ENCODE peak calls at places on chromosome 3, in six cellular contexts. One of them, this sample, is unnamed.

GRCh38 chr3:144763878-144764454 is 792.3 kb downstream of the DIPK2A start:
- DNase-seq in vagina: no peak
- DNase-seq in neural progenitor cell: no peak
- DNase-seq in thyroid gland: no peak
- DNase-seq in fibroblast of the aortic adventitia: no peak
- DNase-seq in adrenal gland: no peak
- DNase-seq in this sample: no peak

GRCh38 chr3:14532691-14533456 is 7.3 kb downstream of the GRIP2 start:
- DNase-seq in vagina: no peak
- DNase-seq in neural progenitor cell: peak; percentile 52
- DNase-seq in thyroid gland: no peak
- DNase-seq in fibroblast of the aortic adventitia: peak; percentile 10
- DNase-seq in adrenal gland: no peak
- DNase-seq in this sample: peak; percentile 71

GRCh38 chr3:56196700-56197099 is 271.6 kb downstream of the ERC2 start:
- DNase-seq in vagina: no peak
- DNase-seq in neural progenitor cell: no peak
- DNase-seq in thyroid gland: no peak
- DNase-seq in fibroblast of the aortic adventitia: no peak
- DNase-seq in adrenal gland: no peak
- DNase-seq in this sample: no peak

GRCh38 chr3:98449606-98450193 is 13.3 kb upstream of the OR5K1 start:
- DNase-seq in vagina: no peak
- DNase-seq in neural progenitor cell: no peak
- DNase-seq in thyroid gland: no peak
- DNase-seq in fibroblast of the aortic adventitia: no peak
- DNase-seq in adrenal gland: no peak
- DNase-seq in this sample: no peak

GRCh38 chr3:187935623-187936156 is 190.4 kb upstream of the BCL6 start:
- DNase-seq in vagina: no peak
- DNase-seq in neural progenitor cell: no peak
- DNase-seq in thyroid gland: no peak
- DNase-seq in fibroblast of the aortic adventitia: no peak
- DNase-seq in adrenal gland: no peak
- DNase-seq in this sample: no peak

GRCh38 chr3:187540847-187541246 is 129.3 kb downstream of the SST start:
- DNase-seq in vagina: no peak
- DNase-seq in neural progenitor cell: no peak
- DNase-seq in thyroid gland: no peak
- DNase-seq in fibroblast of the aortic adventitia: no peak
- DNase-seq in adrenal gland: no peak
- DNase-seq in this sample: no peak

GRCh38 chr3:77815467-77815866 is 775.6 kb downstream of the ROBO2 start:
- DNase-seq in vagina: no peak
- DNase-seq in neural progenitor cell: peak; percentile 51
- DNase-seq in thyroid gland: no peak
- DNase-seq in fibroblast of the aortic adventitia: no peak
- DNase-seq in adrenal gland: no peak
- DNase-seq in this sample: peak; percentile 4

GRCh38 chr3:146050700-146051099 is 110.3 kb downstream of the PLOD2 start:
- DNase-seq in vagina: no peak
- DNase-seq in neural progenitor cell: no peak
- DNase-seq in thyroid gland: no peak
- DNase-seq in fibroblast of the aortic adventitia: no peak
- DNase-seq in adrenal gland: no peak
- DNase-seq in this sample: no peak

GRCh38 chr3:106006001-106006400 is 137.2 kb upstream of the CBLB start:
- DNase-seq in vagina: no peak
- DNase-seq in neural progenitor cell: no peak
- DNase-seq in thyroid gland: no peak
- DNase-seq in fibroblast of the aortic adventitia: peak; percentile 97
- DNase-seq in adrenal gland: peak; percentile 86
- DNase-seq in this sample: no peak

GRCh38 chr3:140433431-140433830 is 244.4 kb upstream of the TRIM42 start:
- DNase-seq in vagina: peak; percentile 69
- DNase-seq in neural progenitor cell: no peak
- DNase-seq in thyroid gland: no peak
- DNase-seq in fibroblast of the aortic adventitia: no peak
- DNase-seq in adrenal gland: no peak
- DNase-seq in this sample: no peak

GRCh38 chr3:21942328-21942727 is 191.3 kb upstream of the ZNF385D start:
- DNase-seq in vagina: no peak
- DNase-seq in neural progenitor cell: no peak
- DNase-seq in thyroid gland: no peak
- DNase-seq in fibroblast of the aortic adventitia: peak; percentile 38
- DNase-seq in adrenal gland: no peak
- DNase-seq in this sample: no peak

GRCh38 chr3:112489674-112490479 is 9.4 kb downstream of the BTLA start:
- DNase-seq in vagina: no peak
- DNase-seq in neural progenitor cell: no peak
- DNase-seq in thyroid gland: no peak
- DNase-seq in fibroblast of the aortic adventitia: no peak
- DNase-seq in adrenal gland: no peak
- DNase-seq in this sample: no peak

GRCh38 chr3:64104691-64105101 is 81.4 kb upstream of the PSMD6 start:
- DNase-seq in vagina: peak; percentile 18
- DNase-seq in neural progenitor cell: no peak
- DNase-seq in thyroid gland: no peak
- DNase-seq in fibroblast of the aortic adventitia: peak; percentile 32
- DNase-seq in adrenal gland: no peak
- DNase-seq in this sample: no peak

GRCh38 chr3:36192901-36193300 is 187.4 kb upstream of the STAC start:
- DNase-seq in vagina: no peak
- DNase-seq in neural progenitor cell: no peak
- DNase-seq in thyroid gland: no peak
- DNase-seq in fibroblast of the aortic adventitia: no peak
- DNase-seq in adrenal gland: no peak
- DNase-seq in this sample: no peak

GRCh38 chr3:141255864-141256263 is 24.2 kb downstream of the PXYLP1 start:
- DNase-seq in vagina: no peak
- DNase-seq in neural progenitor cell: peak; percentile 49
- DNase-seq in thyroid gland: no peak
- DNase-seq in fibroblast of the aortic adventitia: peak; percentile 35
- DNase-seq in adrenal gland: no peak
- DNase-seq in this sample: peak; percentile 33

GRCh38 chr3:10817506-10817905 is 1.5 kb downstream of the SLC6A11 start:
- DNase-seq in vagina: peak; percentile 69
- DNase-seq in neural progenitor cell: peak; percentile 11
- DNase-seq in thyroid gland: no peak
- DNase-seq in fibroblast of the aortic adventitia: no peak
- DNase-seq in adrenal gland: no peak
- DNase-seq in this sample: no peak

GRCh38 chr3:123285931-123286307 is 84.2 kb downstream of the SEC22A start:
- DNase-seq in vagina: no peak
- DNase-seq in neural progenitor cell: no peak
- DNase-seq in thyroid gland: no peak
- DNase-seq in fibroblast of the aortic adventitia: no peak
- DNase-seq in adrenal gland: no peak
- DNase-seq in this sample: no peak

GRCh38 chr3:130692455-130692854 is 54.2 kb downstream of the PIK3R4 start:
- DNase-seq in vagina: no peak
- DNase-seq in neural progenitor cell: no peak
- DNase-seq in thyroid gland: no peak
- DNase-seq in fibroblast of the aortic adventitia: peak; percentile 21
- DNase-seq in adrenal gland: no peak
- DNase-seq in this sample: no peak

GRCh38 chr3:27723803-27724458 is 1.8 kb upstream of the EOMES start:
- DNase-seq in vagina: no peak
- DNase-seq in neural progenitor cell: peak; percentile 39
- DNase-seq in thyroid gland: no peak
- DNase-seq in fibroblast of the aortic adventitia: no peak
- DNase-seq in adrenal gland: no peak
- DNase-seq in this sample: no peak

GRCh38 chr3:14511623-14511965 is 28.5 kb downstream of the GRIP2 start:
- DNase-seq in vagina: no peak
- DNase-seq in neural progenitor cell: no peak
- DNase-seq in thyroid gland: no peak
- DNase-seq in fibroblast of the aortic adventitia: no peak
- DNase-seq in adrenal gland: no peak
- DNase-seq in this sample: peak; percentile 33

GRCh38 chr3:197749315-197749600 is 425 bp upstream of the FYTTD1 start:
- DNase-seq in vagina: no peak
- DNase-seq in neural progenitor cell: peak; percentile 79
- DNase-seq in thyroid gland: no peak
- DNase-seq in fibroblast of the aortic adventitia: peak; percentile 55
- DNase-seq in adrenal gland: no peak
- DNase-seq in this sample: no peak

GRCh38 chr3:195208183-195208582 is 62.8 kb downstream of the XXYLT1 start:
- DNase-seq in vagina: peak; percentile 86
- DNase-seq in neural progenitor cell: no peak
- DNase-seq in thyroid gland: no peak
- DNase-seq in fibroblast of the aortic adventitia: no peak
- DNase-seq in adrenal gland: no peak
- DNase-seq in this sample: no peak

GRCh38 chr3:156373095-156373494 is 181.8 kb downstream of the SSR3 start:
- DNase-seq in vagina: no peak
- DNase-seq in neural progenitor cell: peak; percentile 62
- DNase-seq in thyroid gland: no peak
- DNase-seq in fibroblast of the aortic adventitia: no peak
- DNase-seq in adrenal gland: no peak
- DNase-seq in this sample: peak; percentile 31

GRCh38 chr3:191499307-191500125 is 38.6 kb downstream of the PYDC2 start:
- DNase-seq in vagina: no peak
- DNase-seq in neural progenitor cell: peak; percentile 17
- DNase-seq in thyroid gland: peak; percentile 71
- DNase-seq in fibroblast of the aortic adventitia: peak; percentile 37
- DNase-seq in adrenal gland: peak; percentile 76
- DNase-seq in this sample: peak; percentile 81

GRCh38 chr3:28739647-28740046 is 391.0 kb upstream of the AZI2 start:
- DNase-seq in vagina: no peak
- DNase-seq in neural progenitor cell: no peak
- DNase-seq in thyroid gland: no peak
- DNase-seq in fibroblast of the aortic adventitia: no peak
- DNase-seq in adrenal gland: no peak
- DNase-seq in this sample: no peak

GRCh38 chr3:49668414-49668797 is 5.7 kb upstream of the APEH start:
- DNase-seq in vagina: no peak
- DNase-seq in neural progenitor cell: no peak
- DNase-seq in thyroid gland: no peak
- DNase-seq in fibroblast of the aortic adventitia: no peak
- DNase-seq in adrenal gland: no peak
- DNase-seq in this sample: no peak

GRCh38 chr3:101017048-101017447 is 23.8 kb upstream of the ABI3BP start:
- DNase-seq in vagina: no peak
- DNase-seq in neural progenitor cell: no peak
- DNase-seq in thyroid gland: no peak
- DNase-seq in fibroblast of the aortic adventitia: peak; percentile 66
- DNase-seq in adrenal gland: no peak
- DNase-seq in this sample: no peak

GRCh38 chr3:49747792-49748480 is 24.2 kb upstream of the GMPPB start:
- DNase-seq in vagina: no peak
- DNase-seq in neural progenitor cell: no peak
- DNase-seq in thyroid gland: no peak
- DNase-seq in fibroblast of the aortic adventitia: peak; percentile 61
- DNase-seq in adrenal gland: no peak
- DNase-seq in this sample: no peak

GRCh38 chr3:118932822-118933558 is 101.7 kb downstream of the IGSF11 start:
- DNase-seq in vagina: no peak
- DNase-seq in neural progenitor cell: no peak
- DNase-seq in thyroid gland: peak; percentile 19
- DNase-seq in fibroblast of the aortic adventitia: no peak
- DNase-seq in adrenal gland: peak; percentile 84
- DNase-seq in this sample: no peak
- H3K4me3 ChIP-seq in vagina: no peak overlapping the region
- H3K4me3 ChIP-seq in neural progenitor cell: no peak overlapping the region
- H3K4me3 ChIP-seq in thyroid gland: no peak overlapping the region
- H3K4me3 ChIP-seq in fibroblast of the aortic adventitia: no peak overlapping the region
- H3K4me3 ChIP-seq in adrenal gland: no peak overlapping the region
- H3K4me3 ChIP-seq in this sample: no peak overlapping the region

GRCh38 chr3:150765949-150766720 is 3.2 kb upstream of the SIAH2 start:
- DNase-seq in vagina: no peak
- DNase-seq in neural progenitor cell: peak; percentile 54
- DNase-seq in thyroid gland: no peak
- DNase-seq in fibroblast of the aortic adventitia: peak; percentile 38
- DNase-seq in adrenal gland: no peak
- DNase-seq in this sample: no peak
- H3K4me3 ChIP-seq in vagina: no peak overlapping the region
- H3K4me3 ChIP-seq in neural progenitor cell: no peak overlapping the region
- H3K4me3 ChIP-seq in thyroid gland: no peak overlapping the region
- H3K4me3 ChIP-seq in fibroblast of the aortic adventitia: no peak overlapping the region
- H3K4me3 ChIP-seq in adrenal gland: no peak overlapping the region
- H3K4me3 ChIP-seq in this sample: no peak overlapping the region

GRCh38 chr3:113626513-113627371 is 69.7 kb downstream of the USF3 start:
- DNase-seq in vagina: no peak
- DNase-seq in neural progenitor cell: peak; percentile 86
- DNase-seq in thyroid gland: peak; percentile 51
- DNase-seq in fibroblast of the aortic adventitia: peak; percentile 67
- DNase-seq in adrenal gland: peak; percentile 46
- DNase-seq in this sample: peak; percentile 78

GRCh38 chr3:113623827-113624226 is 72.6 kb downstream of the USF3 start:
- DNase-seq in vagina: no peak
- DNase-seq in neural progenitor cell: no peak
- DNase-seq in thyroid gland: no peak
- DNase-seq in fibroblast of the aortic adventitia: no peak
- DNase-seq in adrenal gland: no peak
- DNase-seq in this sample: no peak

GRCh38 chr3:113623324-113623723 is 73.1 kb downstream of the USF3 start:
- DNase-seq in vagina: no peak
- DNase-seq in neural progenitor cell: peak; percentile 35
- DNase-seq in thyroid gland: no peak
- DNase-seq in fibroblast of the aortic adventitia: no peak
- DNase-seq in adrenal gland: no peak
- DNase-seq in this sample: no peak

GRCh38 chr3:113628316-113628715 is 68.1 kb downstream of the USF3 start:
- DNase-seq in vagina: no peak
- DNase-seq in neural progenitor cell: no peak
- DNase-seq in thyroid gland: no peak
- DNase-seq in fibroblast of the aortic adventitia: no peak
- DNase-seq in adrenal gland: no peak
- DNase-seq in this sample: no peak

DNA sequence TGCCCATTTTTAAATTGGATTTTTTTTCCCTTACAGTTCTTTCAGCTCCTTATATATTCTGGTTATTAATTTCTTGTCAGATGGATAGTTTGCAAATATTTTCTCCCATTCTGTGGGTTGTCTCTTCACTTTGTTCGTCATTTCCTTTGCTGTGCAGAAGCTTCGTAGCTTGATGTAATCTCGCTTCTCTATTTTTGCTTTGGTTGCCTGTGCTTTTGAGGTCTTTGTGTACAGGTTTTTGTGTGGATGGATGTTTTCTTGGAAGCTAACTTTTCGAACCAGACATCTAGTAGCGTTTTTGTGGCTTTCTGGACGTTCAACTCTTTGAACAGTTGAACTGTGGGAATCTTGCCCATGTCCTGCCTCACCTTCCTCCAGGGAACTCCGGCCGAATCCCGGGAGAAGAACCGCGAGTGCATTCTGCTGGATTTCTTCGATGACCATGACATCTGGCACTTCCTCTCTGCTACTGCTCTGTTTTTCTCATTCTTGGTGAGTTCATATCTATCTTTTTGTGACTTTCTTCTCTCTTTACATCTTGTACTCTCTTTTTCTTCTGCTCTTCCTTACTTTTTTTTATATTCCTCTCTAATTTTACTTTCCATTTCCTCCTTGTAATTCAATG is 70.6 kb downstream of the USF3 start:
- DNase-seq in vagina: no peak
- DNase-seq in neural progenitor cell: no peak
- DNase-seq in thyroid gland: no peak
- DNase-seq in fibroblast of the aortic adventitia: no peak
- DNase-seq in adrenal gland: no peak
- DNase-seq in this sample: no peak
- H3K4me3 ChIP-seq in vagina: no peak overlapping the region
- H3K4me3 ChIP-seq in neural progenitor cell: no peak overlapping the region
- H3K4me3 ChIP-seq in thyroid gland: no peak overlapping the region
- H3K4me3 ChIP-seq in fibroblast of the aortic adventitia: no peak overlapping the region
- H3K4me3 ChIP-seq in adrenal gland: no peak overlapping the region
- H3K4me3 ChIP-seq in this sample: no peak overlapping the region

GRCh38 chr3:158103131-158103955 is 2.9 kb downstream of the SHOX2 start:
- DNase-seq in vagina: no peak
- DNase-seq in neural progenitor cell: peak; percentile 66
- DNase-seq in thyroid gland: peak; percentile 37
- DNase-seq in fibroblast of the aortic adventitia: no peak
- DNase-seq in adrenal gland: no peak
- DNase-seq in this sample: no peak
- H3K4me3 ChIP-seq in vagina: peak overlapping the region; percentile 18
- H3K4me3 ChIP-seq in neural progenitor cell: peak overlapping the region; percentile 32
- H3K4me3 ChIP-seq in thyroid gland: peak overlapping the region; percentile 20
- H3K4me3 ChIP-seq in fibroblast of the aortic adventitia: peak overlapping the region; percentile 38
- H3K4me3 ChIP-seq in adrenal gland: no peak overlapping the region
- H3K4me3 ChIP-seq in this sample: no peak overlapping the region

This sample was measured in A673.